ENCODE peak calls at places on chromosomes 7 and 10, in four cellular contexts. N, M, K and R are unnamed samples.

GRCh38 chr7:116432517-116432916 is 67.0 kb upstream of the CAV2 start:
- DNase-seq in N (no peak), M (no peak), K (no peak), R (no peak)

GRCh38 chr7:55050286-55050685 is 31.5 kb downstream of the EGFR start:
- DNase-seq in N (peak; percentile 58), M (no peak), K (no peak), R (no peak)

GRCh38 chr7:65250697-65251395 is 122.8 kb upstream of the ZNF92 start:
- DNase-seq in N (no peak), M (no peak), K (no peak), R (no peak)

GRCh38 chr10:102069066-102069465 is 3.9 kb downstream of the HPS6 start:
- DNase-seq in N (no peak), M (no peak), K (no peak), R (no peak)

GRCh38 chr10:77715081-77715480 is 77.5 kb upstream of the KCNMA1 start:
- DNase-seq in N (peak; percentile 28), M (no peak), K (no peak), R (no peak)

GRCh38 chr7:74311305-74311744 is 22.1 kb downstream of the CLIP2 start:
- DNase-seq in N (peak; percentile 83), M (no peak), K (no peak), R (no peak)

GRCh38 chr10:29482591-29483421 is 152.0 kb downstream of the SVIL start:
- DNase-seq in N (peak; percentile 87), M (no peak), K (no peak), R (peak; percentile 76)

GRCh38 chr10:30783939-30784500 is 154.5 kb upstream of the LYZL2 start:
- DNase-seq in N (peak; percentile 93), M (peak; percentile 74), K (peak; percentile 73), R (peak; percentile 95)

GRCh38 chr10:43352951-43353350 is 18.5 kb upstream of the FXYD4 start:
- DNase-seq in N (no peak), M (no peak), K (no peak), R (no peak)

GRCh38 chr10:52030051-52030867 is 283.8 kb upstream of the DKK1 start:
- DNase-seq in N (peak; percentile 4), M (no peak), K (no peak), R (no peak)

GRCh38 chr7:30251708-30252329 is 32.6 kb upstream of the ZNRF2 start:
- DNase-seq in N (no peak), M (no peak), K (no peak), R (no peak)

GRCh38 chr10:35214607-35215020 is 88.0 kb downstream of the CREM start:
- DNase-seq in N (no peak), M (no peak), K (no peak), R (no peak)

GRCh38 chr10:126904807-126905686 is at the start of gene DOCK1:
- DNase-seq in N (peak; percentile 83), M (peak; percentile 69), K (peak; percentile 52), R (peak; percentile 92)

GRCh38 chr10:92627845-92628480 is 35.0 kb downstream of the KIF11 start:
- DNase-seq in N (no peak), M (no peak), K (no peak), R (peak; percentile 11)